ENCODE peak calls at places on chromosome 15, in seven cellular contexts. K is Calu3, J is dorsolateral prefrontal cortex, X is BE2C, B is kidney epithelial cell, Q is fibroblast of the aortic adventitia, W is progenitor cell of endocrine pancreas. A is an unnamed sample.
A peak's percentile ranks its signal among the peaks of the same experiment; 100 is the strongest.

GRCh38 chr15:62849316-62850129 is 193.0 kb upstream of the TPM1 start:
- DNase-seq in K (no peak), J (no peak), X (no peak), B (no peak), Q (peak; percentile 65), W (no peak), A (no peak)

GRCh38 chr15:99732711-99733267 is 448 bp downstream of the LYSMD4 start:
- DNase-seq in K (peak; percentile 15), J (no peak), X (no peak), B (no peak), Q (no peak), W (peak; percentile 28), A (no peak)

GRCh38 chr15:62413786-62414185 is 248.7 kb upstream of the C2CD4B start:
- DNase-seq in K (no peak), J (no peak), X (no peak), B (no peak), Q (peak; percentile 92), W (no peak), A (no peak)

GRCh38 chr15:100264994-100265640 is 76.7 kb downstream of the ADAMTS17 start:
- DNase-seq in K (no peak), J (no peak), X (no peak), B (no peak), Q (no peak), W (peak; percentile 4), A (no peak)

GRCh38 chr15:23648920-23649515 is 1.4 kb upstream of the MAGEL2 start:
- DNase-seq in K (no peak), J (no peak), X (peak; percentile 64), B (no peak), Q (no peak), W (no peak), A (no peak)

GRCh38 chr15:93929375-93930094 is 301.8 kb upstream of the MCTP2 start:
- DNase-seq in K (no peak), J (peak; percentile 30), X (peak; percentile 23), B (no peak), Q (peak; percentile 98), W (no peak), A (no peak)

GRCh38 chr15:62986948-62987347 is 55.6 kb upstream of the TPM1 start:
- DNase-seq in K (no peak), J (no peak), X (no peak), B (no peak), Q (no peak), W (no peak), A (no peak)

GRCh38 chr15:99734575-99734974 is 1.3 kb upstream of the LYSMD4 start:
- DNase-seq in K (no peak), J (no peak), X (no peak), B (no peak), Q (no peak), W (no peak), A (no peak)

GRCh38 chr15:71538181-71538580 is 272.2 kb upstream of the NR2E3 start:
- DNase-seq in K (no peak), J (no peak), X (no peak), B (no peak), Q (no peak), W (no peak), A (no peak)

GRCh38 chr15:27260523-27260922 is 289.5 kb downstream of the GABRG3 start:
- DNase-seq in K (no peak), J (no peak), X (peak; percentile 52), B (no peak), Q (no peak), W (no peak), A (no peak)

GRCh38 chr15:99105516-99106341 is 849 bp downstream of the SYNM start:
- DNase-seq in K (peak; percentile 63), J (peak; percentile 74), X (peak; percentile 88), B (no peak), Q (peak; percentile 46), W (peak; percentile 30), A (peak; percentile 73)

GRCh38 chr15:77187751-77188464 is 117.0 kb upstream of the TSPAN3 start:
- DNase-seq in K (no peak), J (no peak), X (no peak), B (no peak), Q (peak; percentile 73), W (no peak), A (no peak)

GRCh38 chr15:68313501-68314390 is 36.2 kb downstream of the FEM1B start:
- DNase-seq in K (no peak), J (no peak), X (no peak), B (no peak), Q (no peak), W (peak; percentile 4), A (peak; percentile 60)

GRCh38 chr15:65198571-65198970 is 12.7 kb downstream of the CILP start:
- DNase-seq in K (no peak), J (no peak), X (no peak), B (no peak), Q (no peak), W (no peak), A (no peak)

GRCh38 chr15:65100427-65100826 is 14.6 kb downstream of the UBAP1L start:
- DNase-seq in K (no peak), J (no peak), X (no peak), B (no peak), Q (no peak), W (no peak), A (no peak)

GRCh38 chr15:79066391-79067090 is 24.0 kb downstream of the RASGRF1 start:
- DNase-seq in K (no peak), J (no peak), X (no peak), B (no peak), Q (no peak), W (no peak), A (no peak)

GRCh38 chr15:73370151-73370550 is 1.4 kb upstream of the HCN4 start:
- DNase-seq in K (no peak), J (no peak), X (no peak), B (no peak), Q (no peak), W (no peak), A (no peak)

GRCh38 chr15:57654136-57654845 is 52.2 kb upstream of the POLR2M start:
- DNase-seq in K (no peak), J (no peak), X (no peak), B (peak; percentile 68), Q (peak; percentile 64), W (no peak), A (no peak)

GRCh38 chr15:75718326-75718725 is 5.7 kb upstream of the CSPG4 start:
- DNase-seq in K (peak; percentile 47), J (no peak), X (peak; percentile 46), B (no peak), Q (peak; percentile 65), W (no peak), A (no peak)

GRCh38 chr15:38890194-38890593 is 325.6 kb upstream of the RASGRP1 start:
- DNase-seq in K (no peak), J (no peak), X (no peak), B (no peak), Q (no peak), W (no peak), A (no peak)

GRCh38 chr15:71810256-71811035 is at the start of gene NR2E3:
- DNase-seq in K (no peak), J (no peak), X (no peak), B (no peak), Q (no peak), W (no peak), A (no peak)

GRCh38 chr15:60074181-60074885 is 70.2 kb downstream of the FOXB1 start:
- DNase-seq in K (no peak), J (peak; percentile 32), X (no peak), B (no peak), Q (peak; percentile 49), W (no peak), A (no peak)

DNA sequence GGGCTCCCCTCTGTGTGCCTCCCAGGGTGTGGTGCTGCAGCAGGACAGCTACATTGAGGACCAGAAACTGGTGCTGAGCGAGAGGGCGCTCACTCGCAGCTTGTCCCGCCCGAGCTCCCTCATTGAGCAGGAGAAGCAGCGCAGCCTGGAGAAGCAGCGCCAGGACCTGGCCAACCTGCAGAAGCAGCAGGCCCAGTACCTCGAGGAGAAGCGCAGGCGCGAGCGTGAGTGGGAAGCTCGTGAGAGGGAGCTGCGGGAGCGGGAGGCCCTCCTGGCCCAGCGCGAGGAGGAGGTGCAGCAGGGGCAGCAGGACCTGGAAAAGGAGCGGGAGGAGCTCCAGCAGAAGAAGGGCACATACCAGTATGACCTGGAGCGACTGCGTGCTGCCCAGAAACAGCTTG is 53.7 kb downstream of the KLHL25 start:
- DNase-seq in K (no peak), J (peak; percentile 65), X (no peak), B (no peak), Q (no peak), W (no peak), A (no peak)
- TF ChIP-seq CTCF in K (no peak), J (no peak), X (no peak), B (no peak), Q (no peak), W (no peak), A (no peak)

GRCh38 chr15:49212897-49213296 is 42.9 kb downstream of the GALK2 start:
- DNase-seq in K (no peak), J (no peak), X (no peak), B (no peak), Q (no peak), W (no peak), A (no peak)

GRCh38 chr15:49215768-49216739 is 46.0 kb downstream of the GALK2 start:
- DNase-seq in K (peak; percentile 68), J (no peak), X (peak; percentile 73), B (peak; percentile 41), Q (no peak), W (no peak), A (no peak)
- TF ChIP-seq CTCF in K (no peak), J (no peak), X (peak; percentile 57), B (peak; percentile 23), Q (no peak), W (no peak), A (no peak)

DNA sequence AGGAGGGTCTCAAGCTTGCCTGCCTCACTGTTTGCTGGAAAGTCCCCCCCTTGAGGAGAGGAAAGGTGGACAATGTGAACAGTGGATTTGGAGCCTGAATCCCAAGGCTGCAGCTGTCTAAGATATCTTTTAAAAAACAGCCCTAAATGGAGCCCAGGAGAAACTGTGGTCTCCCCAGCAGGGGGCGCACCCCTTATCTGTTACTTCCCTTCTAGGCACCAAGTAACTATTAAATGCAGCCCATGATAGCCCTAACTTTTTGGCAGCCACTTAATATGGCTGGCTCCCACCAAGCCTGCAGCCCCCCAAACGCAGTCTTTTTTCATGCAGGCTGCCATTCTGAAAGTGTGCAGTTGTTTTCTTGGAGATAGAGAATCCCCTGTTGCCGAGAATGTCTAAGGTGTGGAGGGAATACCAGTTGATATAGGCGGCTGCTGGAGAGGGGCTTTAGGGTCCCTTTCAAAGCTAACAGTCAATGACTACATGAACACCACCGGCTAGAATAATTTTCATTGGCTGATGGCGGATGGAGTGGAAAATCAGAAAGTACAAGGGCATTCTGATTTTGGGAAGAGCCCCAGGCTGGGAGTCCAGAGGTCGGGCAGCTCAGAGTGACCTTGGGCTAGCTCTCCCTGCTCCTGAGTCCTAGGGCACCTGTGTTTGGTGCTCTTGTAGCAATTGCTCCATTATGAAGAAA is 1.3 kb downstream of the RHCG start:
- DNase-seq in K (peak; percentile 40), J (no peak), X (peak; percentile 41), B (no peak), Q (peak; percentile 16), W (no peak), A (no peak)
- TF ChIP-seq CTCF in K (peak; percentile 68), J (no peak), X (peak; percentile 60), B (peak; percentile 45), Q (peak; percentile 48), W (peak; percentile 51), A (peak; percentile 74)

GRCh38 chr15:49747340-49747739 is 126.5 kb downstream of the DTWD1 start:
- DNase-seq in K (no peak), J (no peak), X (no peak), B (no peak), Q (no peak), W (no peak), A (no peak)

GRCh38 chr15:49752517-49752916 is 131.7 kb downstream of the DTWD1 start:
- DNase-seq in K (no peak), J (no peak), X (no peak), B (no peak), Q (no peak), W (no peak), A (no peak)

GRCh38 chr15:49751191-49751590 is 130.3 kb downstream of the DTWD1 start:
- DNase-seq in K (no peak), J (no peak), X (no peak), B (no peak), Q (peak; percentile 6), W (no peak), A (no peak)
- TF ChIP-seq CTCF in K (no peak), J (no peak), X (no peak), B (no peak), Q (no peak), W (no peak), A (no peak)